ENCODE peak calls at places on chromosome 18, in four cellular contexts. L, F, G and R are unnamed samples.
A peak's percentile ranks its signal among the peaks of the same experiment; 100 is the strongest.

GRCh38 chr18:35282353-35282752 is 7.7 kb downstream of the ZSCAN30 start:
- DNase-seq in G (no peak), F (no peak), L (no peak), R (no peak)

GRCh38 chr18:985301-985700 is 80.6 kb downstream of the ADCYAP1 start:
- DNase-seq in L (no peak), F (no peak), G (no peak), R (no peak)

GRCh38 chr18:36322408-36322728 is 24.9 kb downstream of the FHOD3 start:
- DNase-seq in L (no peak), F (no peak), G (no peak), R (no peak)

GRCh38 chr18:2906522-2907458 is 60.0 kb downstream of the EMILIN2 start:
- DNase-seq in L (peak; percentile 31), F (peak; percentile 80), G (peak; percentile 47), R (no peak)

GRCh38 chr18:37138456-37138855 is 309.5 kb downstream of the KIAA1328 start:
- DNase-seq in L (no peak), F (no peak), G (no peak), R (no peak)

GRCh38 chr18:48955528-48956261 is 4.9 kb upstream of the SMAD7 start:
- DNase-seq in L (peak; percentile 81), F (no peak), G (peak; percentile 43), R (no peak)

GRCh38 chr18:74570266-74570665 is 27.4 kb upstream of the ZNF407 start:
- DNase-seq in F (no peak), G (no peak), L (no peak), R (no peak)

GRCh38 chr18:69161383-69162028 is 239.2 kb upstream of the DOK6 start:
- DNase-seq in G (no peak), F (no peak), L (no peak), R (peak; percentile 0)

GRCh38 chr18:32177530-32177929 is 12.3 kb upstream of the MEP1B start:
- DNase-seq in G (no peak), F (no peak), L (no peak), R (no peak)

GRCh38 chr18:34122724-34123334 is 101.9 kb downstream of the NOL4 start:
- DNase-seq in G (no peak), L (no peak), F (no peak), R (no peak)

GRCh38 chr18:53004798-53005197 is 664.8 kb downstream of the DCC start:
- DNase-seq in F (no peak), L (no peak), G (no peak), R (no peak)

GRCh38 chr18:8972116-8972515 is 130.4 kb upstream of the NDUFV2 start:
- DNase-seq in L (no peak), G (no peak), F (no peak), R (no peak)

GRCh38 chr18:13302611-13303267 is 84.2 kb downstream of the LDLRAD4 start:
- DNase-seq in G (no peak), L (no peak), F (no peak), R (no peak)

GRCh38 chr18:13620206-13620672 is 106.1 kb downstream of the FAM210A start:
- DNase-seq in L (no peak), F (no peak), G (no peak), R (no peak)

GRCh38 chr18:21903688-21904087 is 163.1 kb downstream of the MIB1 start:
- DNase-seq in F (no peak), L (no peak), G (no peak), R (no peak)

GRCh38 chr18:56836173-56836572 is 185.0 kb downstream of the WDR7 start:
- DNase-seq in L (no peak), G (no peak), F (no peak), R (no peak)

GRCh38 chr18:35949903-35950627 is 22.4 kb upstream of the RMP24 start:
- DNase-seq in F (peak; percentile 73), G (peak; percentile 45), L (peak; percentile 38), R (peak; percentile 34)

GRCh38 chr18:62396381-62396780 is 71.3 kb downstream of the TNFRSF11A start:
- DNase-seq in G (no peak), F (no peak), L (no peak), R (no peak)

GRCh38 chr18:57446322-57446721 is 11.1 kb downstream of the ONECUT2 start:
- DNase-seq in L (no peak), G (no peak), F (no peak), R (no peak)

GRCh38 chr18:5963267-5963666 is 67.9 kb upstream of the TMEM200C start:
- DNase-seq in G (no peak), F (no peak), L (no peak), R (no peak)

GRCh38 chr18:9884532-9885140 is 1.1 kb upstream of the TXNDC2 start:
- DNase-seq in L (no peak), G (no peak), F (no peak), R (no peak)

GRCh38 chr18:10032331-10032979 is 118.6 kb downstream of the VAPA start:
- DNase-seq in L (no peak), G (peak; percentile 45), F (no peak), R (no peak)

GRCh38 chr18:56490942-56491341 is 147.4 kb downstream of the TXNL1 start:
- DNase-seq in F (no peak), L (no peak), G (no peak), R (no peak)

GRCh38 chr18:49447810-49448745 is 12.4 kb downstream of the DYM start:
- DNase-seq in L (no peak), F (no peak), G (no peak), R (peak; percentile 20)

GRCh38 chr18:55869965-55870585 is 282.1 kb upstream of the TCF4 start:
- DNase-seq in L (peak; percentile 49), G (no peak), F (no peak), R (no peak)

GRCh38 chr18:63979409-63979908 is 9.6 kb downstream of the SERPINB8 start:
- DNase-seq in F (no peak), L (no peak), G (no peak), R (peak; percentile 47)

GRCh38 chr18:41744664-41745063 is 210.4 kb upstream of the PIK3C3 start:
- DNase-seq in G (no peak), L (no peak), F (no peak), R (no peak)

GRCh38 chr18:57915848-57916596 is 112.9 kb upstream of the ATP8B1 start:
- DNase-seq in L (no peak), F (no peak), G (no peak), R (no peak)

GRCh38 chr18:45874501-45875184 is 49.2 kb downstream of the SIGLEC15 start:
- DNase-seq in L (no peak), F (no peak), G (no peak), R (no peak)

GRCh38 chr18:78031589-78031988 is 781.9 kb downstream of the GALR1 start:
- DNase-seq in L (no peak), G (no peak), F (no peak), R (no peak)

GRCh38 chr18:75179819-75180600 is 28.9 kb downstream of the PTGR3 start:
- DNase-seq in L (no peak), G (no peak), F (no peak), R (no peak)

GRCh38 chr18:1774261-1774660 is 797.0 kb downstream of the METTL4 start:
- DNase-seq in L (no peak), G (no peak), F (no peak), R (no peak)

GRCh38 chr18:67583621-67584020 is 67.1 kb upstream of the DSEL start:
- DNase-seq in G (no peak), L (no peak), F (no peak), R (no peak)

GRCh38 chr18:36464126-36464651 is 166.7 kb downstream of the FHOD3 start:
- DNase-seq in F (no peak), G (no peak), L (no peak), R (no peak)

GRCh38 chr18:33596178-33596854 is 18.3 kb downstream of the ASXL3 start:
- DNase-seq in F (no peak), L (no peak), G (no peak), R (no peak)

GRCh38 chr18:11728247-11728646 is 39.2 kb downstream of the GNAL start:
- DNase-seq in F (no peak), G (no peak), L (no peak), R (peak; percentile 63)
- TF ChIP-seq CTCF in F (no peak), G (no peak), L (no peak), R (peak; percentile 30)

GRCh38 chr18:24089626-24090337 is 49.1 kb upstream of the CABYR start:
- DNase-seq in G (no peak), F (no peak), L (no peak), R (no peak)
- H3K4me1 ChIP-seq in G (peaks cover 7% of the 10 kb centered on the region), F (no peaks in the 10 kb centered on the region), L (peaks cover 5% of the 10 kb centered on the region), R (no peaks in the 10 kb centered on the region)

GRCh38 chr18:50659091-50660003 is 99.5 kb downstream of the MAPK4 start:
- DNase-seq in F (no peak), L (no peak), G (no peak), R (no peak)
- TF ChIP-seq CTCF in F (no peak), L (peak; percentile 25), G (no peak), R (no peak)

GRCh38 chr18:50656841-50657470 is 97.1 kb downstream of the MAPK4 start:
- DNase-seq in G (no peak), F (no peak), L (no peak), R (no peak)

GRCh38 chr18:50654211-50654610 is 94.3 kb downstream of the MAPK4 start:
- DNase-seq in L (no peak), G (no peak), F (no peak), R (no peak)

GRCh38 chr18:50656396-50656795 is 96.5 kb downstream of the MAPK4 start:
- DNase-seq in L (no peak), F (no peak), G (no peak), R (no peak)

GRCh38 chr18:50653402-50654093 is 93.7 kb downstream of the MAPK4 start:
- DNase-seq in L (no peak), G (peak; percentile 61), F (no peak), R (no peak)

DNA sequence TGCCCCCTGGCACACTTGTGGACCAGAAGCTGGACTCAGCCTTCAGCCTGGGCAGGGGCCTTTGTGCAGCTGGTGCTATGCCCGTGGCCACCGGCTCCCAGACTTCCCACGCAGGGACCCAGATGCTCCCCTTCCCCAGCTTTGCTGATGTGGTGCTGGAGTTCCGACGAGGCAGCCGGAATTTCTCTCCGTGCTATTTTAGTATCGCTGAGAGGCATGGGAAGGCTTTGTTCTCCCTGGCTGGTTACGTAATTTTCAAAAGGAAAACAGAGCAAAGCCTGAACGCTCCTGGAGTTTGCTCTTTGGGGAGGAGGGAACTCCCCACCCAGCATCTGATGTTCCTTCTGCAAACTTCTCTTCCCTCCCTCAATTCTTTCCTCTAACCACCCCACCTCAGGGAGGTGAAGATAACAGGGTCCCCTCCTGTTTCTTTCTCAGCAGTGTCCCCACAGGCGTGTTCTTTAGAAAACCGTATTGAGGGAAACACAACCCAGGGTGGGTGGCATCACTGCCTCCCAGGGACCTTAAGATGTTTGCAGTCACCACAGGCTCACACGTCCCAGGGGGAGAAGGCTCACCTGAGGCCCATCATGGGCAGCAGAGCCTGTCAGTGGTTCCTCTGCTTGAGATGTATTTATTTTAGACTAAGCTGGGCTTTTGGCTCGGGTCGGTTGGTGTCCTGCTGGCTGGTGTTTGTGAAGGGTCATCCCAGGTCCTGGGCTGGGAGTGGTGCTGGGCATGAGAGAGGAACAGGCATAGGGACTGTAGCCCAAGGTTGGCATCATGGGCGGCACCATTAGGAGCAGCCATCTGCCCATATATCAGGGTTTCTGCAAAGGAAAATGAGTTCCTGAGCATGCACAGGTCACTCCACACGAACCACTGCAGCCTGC is 95.0 kb downstream of the MAPK4 start:
- DNase-seq in F (no peak), G (peak; percentile 38), L (no peak), R (peak; percentile 31)
- H3K4me1 ChIP-seq in F (no peaks in the 10 kb centered on the region), G (peaks cover 5% of the 10 kb centered on the region), L (peaks cover 26% of the 10 kb centered on the region), R (peaks cover 6% of the 10 kb centered on the region)